ENCODE peak calls at places on chromosomes 16 and 17, in eight cellular contexts. B, F, Q, X, U, V, Z and M are unnamed samples.

GRCh38 chr17:2802574-2802973 is 6.3 kb downstream of the RAP1GAP2 start:
- DNase-seq in B (no peak), F (no peak), Q (no peak), X (no peak), U (no peak), V (no peak), Z (no peak), M (no peak)

GRCh38 chr16:25585526-25585925 is 106.2 kb upstream of the HS3ST4 start:
- DNase-seq in B (no peak), F (no peak), Q (no peak), X (no peak), U (no peak), V (no peak), Z (no peak), M (no peak)

GRCh38 chr16:12646490-12647274 is 157.0 kb downstream of the CPPED1 start:
- DNase-seq in B (peak; percentile 20), F (peak; percentile 27), Q (peak; percentile 33), X (no peak), U (peak; percentile 2), V (no peak), Z (no peak), M (peak; percentile 39)

GRCh38 chr16:84423416-84423837 is 55.1 kb downstream of the ATP2C2 start:
- DNase-seq in B (no peak), F (no peak), Q (peak; percentile 22), X (peak; percentile 9), U (peak; percentile 31), V (no peak), Z (no peak), M (no peak)

GRCh38 chr17:29784661-29785060 is 145.4 kb downstream of the SSH2 start:
- DNase-seq in B (no peak), F (no peak), Q (no peak), X (no peak), U (peak; percentile 12), V (no peak), Z (no peak), M (no peak)

GRCh38 chr16:8080817-8081216 is 509.5 kb downstream of the TMEM114 start:
- DNase-seq in B (no peak), F (no peak), Q (no peak), X (no peak), U (no peak), V (no peak), Z (no peak), M (no peak)

GRCh38 chr17:80361495-80362220 is 53.3 kb upstream of the ENDOV start:
- DNase-seq in B (no peak), F (no peak), Q (no peak), X (no peak), U (no peak), V (no peak), Z (peak; percentile 14), M (no peak)

GRCh38 chr17:199195-199604 is 17.8 kb upstream of the DOC2B start:
- DNase-seq in B (no peak), F (no peak), Q (no peak), X (no peak), U (no peak), V (no peak), Z (no peak), M (no peak)

GRCh38 chr16:69924777-69925191 is 26.4 kb upstream of the CLEC18A start:
- DNase-seq in B (no peak), F (no peak), Q (no peak), X (peak; percentile 39), U (no peak), V (no peak), Z (no peak), M (no peak)

GRCh38 chr17:70901870-70902269 is 732.5 kb downstream of the KCNJ2 start:
- DNase-seq in B (no peak), F (no peak), Q (no peak), X (no peak), U (no peak), V (no peak), Z (no peak), M (no peak)

GRCh38 chr17:20203761-20204263 is 194.7 kb downstream of the SPECC1 start:
- DNase-seq in B (no peak), F (no peak), Q (no peak), X (no peak), U (no peak), V (no peak), Z (no peak), M (no peak)